ENCODE peak calls at places on chromosomes 13 and 19, in eight cellular contexts. N, I, D, J, Y, A, V and C are unnamed samples.

GRCh38 chr13:111491659-111492058 is 171.2 kb downstream of the TEX29 start:
- DNase-seq in N (no peak), I (no peak), D (no peak), J (no peak), Y (no peak), A (no peak), V (no peak), C (no peak)

GRCh38 chr19:19267305-19267704 is 5.8 kb downstream of the TM6SF2 start:
- DNase-seq in N (no peak), I (no peak), D (no peak), J (no peak), Y (no peak), A (no peak), V (no peak), C (no peak)

GRCh38 chr19:29375429-29376093 is 150.2 kb upstream of the VSTM2B start:
- DNase-seq in N (no peak), I (no peak), D (no peak), J (no peak), Y (no peak), A (no peak), V (no peak), C (no peak)

GRCh38 chr13:96141032-96141431 is 51.1 kb downstream of the HS6ST3 start:
- DNase-seq in N (no peak), I (no peak), D (peak), J (peak), Y (no peak), A (no peak), V (no peak), C (peak)

GRCh38 chr19:37654525-37654832 is 786 bp downstream of the ZFP30 start:
- DNase-seq in N (peak), I (no peak), D (peak), J (peak), Y (no peak), A (no peak), V (peak), C (peak)

GRCh38 chr13:67148219-67148583 is 81.9 kb downstream of the PCDH9 start:
- DNase-seq in N (peak), I (no peak), D (peak), J (peak), Y (no peak), A (no peak), V (no peak), C (peak)

GRCh38 chr13:100875392-100876043 is 200.9 kb upstream of the TMTC4 start:
- DNase-seq in N (peak), I (no peak), D (peak), J (peak), Y (no peak), A (no peak), V (no peak), C (peak)

GRCh38 chr19:58196911-58197616 is 14.2 kb downstream of the ZNF274 start:
- DNase-seq in N (no peak), I (no peak), D (peak), J (no peak), Y (no peak), A (no peak), V (no peak), C (peak)

GRCh38 chr19:6038634-6039405 is 60.9 kb upstream of the RANBP3 start:
- DNase-seq in N (no peak), I (no peak), D (no peak), J (no peak), Y (no peak), A (no peak), V (no peak), C (no peak)

GRCh38 chr13:50842246-50842645 is 1.2 kb downstream of the DLEU7 start:
- DNase-seq in N (no peak), I (no peak), D (no peak), J (no peak), Y (peak), A (no peak), V (no peak), C (no peak)

GRCh38 chr13:50842711-50843255 is 709 bp downstream of the DLEU7 start:
- DNase-seq in N (no peak), I (no peak), D (no peak), J (no peak), Y (no peak), A (no peak), V (no peak), C (no peak)

GRCh38 chr13:50844181-50844875 is 836 bp upstream of the DLEU7 start:
- DNase-seq in N (no peak), I (no peak), D (no peak), J (no peak), Y (no peak), A (no peak), V (no peak), C (no peak)

GRCh38 chr13:50845211-50845610 is 1.7 kb upstream of the DLEU7 start:
- DNase-seq in N (no peak), I (no peak), D (peak), J (peak), Y (no peak), A (no peak), V (no peak), C (no peak)

GRCh38 chr13:50843256-50844043 is at the start of gene DLEU7:
- DNase-seq in N (no peak), I (no peak), D (no peak), J (no peak), Y (no peak), A (no peak), V (no peak), C (no peak)
- H3K4me3 ChIP-seq in N (peak), I (peak), D (peak), J (no peak), Y (no peak), A (peak), V (no peak), C (no peak)

GRCh38 chr13:20546559-20546958 is 20.4 kb upstream of the IFT88 start:
- DNase-seq in N (no peak), I (no peak), D (no peak), J (no peak), Y (no peak), A (no peak), V (no peak), C (no peak)

GRCh38 chr13:20547479-20547908 is 19.5 kb upstream of the IFT88 start:
- DNase-seq in N (no peak), I (no peak), D (no peak), J (no peak), Y (no peak), A (no peak), V (no peak), C (no peak)

DNA sequence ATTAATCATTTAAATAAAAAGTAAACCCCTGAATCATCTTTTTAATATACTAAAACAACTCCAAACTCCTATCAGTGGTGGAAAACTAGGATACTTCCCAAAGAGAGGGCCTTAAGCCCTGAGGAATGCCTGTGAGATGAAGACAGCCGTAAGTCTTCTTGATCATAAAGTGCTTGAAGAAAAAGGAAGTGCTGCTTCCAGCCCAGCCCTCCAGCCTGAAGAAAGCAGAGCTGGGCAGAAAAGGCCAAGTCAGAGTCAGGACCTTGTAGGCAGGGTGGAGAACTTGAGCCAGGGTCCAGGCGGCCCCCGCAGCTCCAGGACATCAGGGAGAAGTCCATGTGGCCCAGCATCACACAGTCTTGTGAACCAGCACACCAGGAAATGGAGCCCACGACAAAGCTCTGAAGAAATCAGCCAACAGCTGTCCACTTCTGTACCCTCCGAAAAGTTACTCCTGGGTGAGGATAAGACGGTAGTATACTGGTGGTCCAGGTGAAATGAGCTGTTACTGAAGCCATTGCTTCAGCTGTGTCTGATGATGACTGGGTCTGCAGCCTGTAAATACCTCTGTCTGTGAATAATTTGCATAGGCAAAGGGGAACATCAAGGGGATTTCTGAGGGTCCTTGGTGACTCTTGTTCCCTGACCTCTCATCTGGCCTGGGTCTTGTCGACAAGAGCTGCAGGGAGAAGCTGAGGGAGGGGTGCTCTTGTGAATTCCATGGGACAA is 18.7 kb upstream of the CRYL1 start:
- DNase-seq in N (no peak), I (no peak), D (no peak), J (no peak), Y (no peak), A (no peak), V (no peak), C (no peak)
- TF ChIP-seq CTCF in N (no peak), I (no peak), D (no peak), J (no peak), Y (no peak), A (no peak), V (no peak), C (no peak)

DNA sequence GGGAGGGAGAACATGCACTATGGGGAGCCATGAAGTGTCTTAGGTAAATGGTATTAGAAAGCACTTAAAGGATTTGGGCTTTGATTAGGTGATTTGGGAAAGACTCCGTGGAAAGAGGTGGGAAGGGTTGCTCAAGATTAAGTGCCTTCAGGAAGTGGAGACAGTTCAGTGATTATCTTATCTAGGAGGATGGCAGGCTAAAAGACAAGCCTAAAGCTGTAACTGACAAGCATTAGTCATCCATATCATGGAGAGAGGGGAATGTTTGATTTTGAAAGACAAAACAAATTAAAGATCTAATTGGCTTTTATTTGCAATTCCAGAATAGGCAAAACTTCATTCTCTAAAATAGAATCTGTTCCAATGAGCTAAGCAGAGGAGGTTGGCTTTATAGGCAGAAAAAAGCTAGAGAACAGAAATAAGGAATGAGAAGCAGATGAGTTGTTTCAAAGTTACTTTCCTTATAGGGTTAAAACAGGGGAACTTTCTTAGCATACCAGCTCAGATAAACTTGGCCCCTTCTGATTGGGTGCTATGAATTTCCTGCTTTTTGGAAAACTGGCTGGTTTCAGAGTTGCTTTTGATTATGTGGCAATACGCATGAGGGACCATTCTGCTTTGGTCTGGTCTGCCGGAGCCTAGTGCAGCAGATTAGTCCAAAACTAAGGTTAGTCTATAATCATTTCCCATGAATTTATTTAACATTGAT is 1.8 kb upstream of the DIAPH3 start:
- DNase-seq in N (no peak), I (no peak), D (peak), J (peak), Y (no peak), A (no peak), V (no peak), C (peak)
- H3K4me3 ChIP-seq in N (no peak), I (no peak), D (peak), J (no peak), Y (no peak), A (no peak), V (no peak), C (peak)

GRCh38 chr19:52492991-52493470 is 34.4 kb upstream of the ZNF808 start:
- DNase-seq in N (no peak), I (peak), D (no peak), J (no peak), Y (no peak), A (no peak), V (no peak), C (no peak)
- TF ChIP-seq CTCF in N (peak), I (no peak), D (no peak), J (no peak), Y (no peak), A (no peak), V (no peak), C (no peak)

DNA sequence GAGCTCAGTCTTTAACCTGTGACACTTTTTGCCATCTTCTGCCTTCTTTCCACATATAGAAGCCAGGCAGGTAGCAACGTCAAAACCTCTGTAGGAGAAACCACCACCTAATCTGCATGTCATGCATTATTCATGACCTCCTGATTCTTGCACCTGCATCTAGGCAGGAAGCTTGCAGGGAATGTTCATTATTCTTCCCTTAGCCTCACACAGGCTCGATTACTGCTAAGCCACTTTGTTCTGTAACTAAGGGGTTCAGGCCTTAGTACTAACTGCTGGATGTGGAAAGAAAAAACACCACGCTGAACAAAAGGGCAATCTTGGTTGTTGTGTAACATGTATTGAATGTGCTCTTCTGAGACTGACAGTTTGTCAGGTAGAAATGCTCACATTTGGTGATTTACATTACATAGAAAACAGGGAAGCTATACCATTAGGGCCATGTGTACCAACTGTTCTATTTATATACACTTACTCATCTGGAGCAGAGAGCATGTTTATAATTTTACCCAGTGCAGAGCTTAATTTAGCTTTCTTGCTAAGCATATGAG is 366.9 kb downstream of the KLF12 start:
- DNase-seq in N (no peak), I (no peak), D (no peak), J (no peak), Y (no peak), A (no peak), V (no peak), C (no peak)
- H3K4me3 ChIP-seq in N (no peak), I (no peak), D (no peak), J (no peak), Y (no peak), A (no peak), V (no peak), C (no peak)

GRCh38 chr19:9842834-9843625 is 7.9 kb downstream of the PIN1 start:
- DNase-seq in N (no peak), I (no peak), D (no peak), J (no peak), Y (no peak), A (no peak), V (no peak), C (no peak)
- TF ChIP-seq CTCF in N (no peak), I (no peak), D (no peak), J (no peak), Y (no peak), A (no peak), V (no peak), C (no peak)

DNA sequence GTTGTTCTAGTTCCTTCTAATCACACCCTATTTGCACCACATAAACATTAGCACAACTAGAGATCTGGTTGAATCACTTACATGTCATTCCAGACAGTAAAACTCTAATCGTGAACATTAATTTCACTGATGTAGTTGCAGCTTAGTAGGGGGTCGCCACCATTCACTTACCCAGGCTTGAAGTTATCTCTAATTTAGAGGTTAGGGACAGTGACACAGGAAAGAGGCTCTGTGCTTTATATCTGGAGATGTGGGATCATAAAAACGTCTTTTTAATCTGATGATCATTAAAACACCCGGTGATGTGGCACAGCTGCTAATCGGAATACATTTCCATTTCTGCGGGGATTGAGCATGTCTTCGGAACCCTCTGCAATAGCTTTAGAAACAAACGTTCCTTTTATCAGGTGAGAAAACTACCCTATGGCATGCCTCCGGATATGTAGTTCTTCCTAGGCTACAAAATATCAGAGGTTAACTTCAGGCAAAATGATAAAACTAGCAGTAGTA is 523.0 kb downstream of the MYO16 start:
- DNase-seq in N (no peak), I (no peak), D (no peak), J (no peak), Y (no peak), A (no peak), V (no peak), C (no peak)
- H3K4me3 ChIP-seq in N (no peak), I (no peak), D (no peak), J (no peak), Y (no peak), A (no peak), V (no peak), C (no peak)

GRCh38 chr13:49247722-49248432 is at the start of gene CDADC1:
- DNase-seq in N (peak), I (peak), D (peak), J (peak), Y (peak), A (peak), V (peak), C (peak)
- TF ChIP-seq CTCF in N (no peak), I (peak), D (no peak), J (no peak), Y (no peak), A (no peak), V (no peak), C (no peak)

GRCh38 chr19:50419580-50420035 is 870 bp downstream of the SPIB start:
- DNase-seq in N (no peak), I (no peak), D (no peak), J (no peak), Y (no peak), A (no peak), V (no peak), C (no peak)
- H3K4me3 ChIP-seq in N (no peak), I (no peak), D (no peak), J (no peak), Y (no peak), A (no peak), V (no peak), C (no peak)